ENCODE peak calls at places on chromosomes 2 and 18, in seven cellular contexts. P is GOT3; S is stimulated activated CD4-positive, alpha-beta T cell treated with anti-CD3 and anti-CD28 coated beads, Interleukin-2, amount 100 ng/mL, for 48 hours; G is CD8-positive, alpha-beta memory T cell; F is NCI-H82; B is lower lobe of right lung; Z is ACHN. C is an unnamed sample.

GRCh38 chr18:40868110-40868858 is 1086.8 kb upstream of the PIK3C3 start:
- DNase-seq in F (no peak), Z (peak; percentile 11), G (no peak), S (no peak), B (no peak), P (no peak), C (peak; percentile 8)

GRCh38 chr2:20108655-20109396 is 57.4 kb upstream of the LAPTM4A start:
- DNase-seq in Z (peak; percentile 26), B (no peak), S (no peak), G (no peak), P (no peak), F (no peak), C (no peak)

GRCh38 chr2:70094171-70094977 is 7.1 kb downstream of the PCBP1 start:
- DNase-seq in G (no peak), Z (no peak), F (no peak), B (no peak), P (no peak), S (no peak), C (no peak)

GRCh38 chr18:46320928-46321855 is 217.0 kb downstream of the HAUS1 start:
- DNase-seq in P (no peak), Z (peak; percentile 91), G (no peak), B (no peak), S (no peak), F (no peak), C (peak; percentile 69)

GRCh38 chr2:37456479-37456878 is 112.0 kb downstream of the QPCT start:
- DNase-seq in S (no peak), G (peak; percentile 64), Z (no peak), F (peak; percentile 28), P (no peak), B (no peak), C (no peak)

GRCh38 chr2:184554736-184555135 is 43.6 kb upstream of the ZNF804A start:
- DNase-seq in S (no peak), B (no peak), Z (no peak), G (no peak), P (no peak), F (no peak), C (no peak)

GRCh38 chr2:74440378-74441110 is 1.2 kb downstream of the RTKN start:
- DNase-seq in P (peak; percentile 34), Z (peak; percentile 86), B (peak; percentile 87), S (no peak), F (peak; percentile 94), G (no peak), C (peak; percentile 94)

GRCh38 chr2:158728422-158728821 is 66.7 kb upstream of the DAPL1 start:
- DNase-seq in F (no peak), P (no peak), Z (no peak), B (no peak), G (no peak), S (no peak), C (no peak)

GRCh38 chr18:22509423-22509822 is 91.7 kb upstream of the CTAGE1 start:
- DNase-seq in G (no peak), Z (no peak), P (no peak), S (no peak), B (no peak), F (no peak), C (no peak)

GRCh38 chr2:44100351-44100750 is 68.3 kb upstream of the PPM1B start:
- DNase-seq in P (peak; percentile 13), S (no peak), F (peak; percentile 65), B (peak; percentile 58), Z (peak; percentile 91), G (no peak), C (peak; percentile 84)

GRCh38 chr2:82731824-82732223 is 1727.3 kb downstream of the SUCLG1 start:
- DNase-seq in B (no peak), Z (no peak), S (no peak), F (no peak), P (no peak), G (no peak), C (no peak)

GRCh38 chr2:242040303-242040655 is 170.8 kb downstream of the RTP5 start:
- DNase-seq in B (no peak), Z (no peak), P (no peak), S (no peak), F (no peak), G (no peak), C (no peak)

GRCh38 chr2:101125374-101125773 is 25.8 kb downstream of the TBC1D8 start:
- DNase-seq in F (no peak), S (no peak), B (no peak), P (no peak), Z (peak; percentile 77), G (no peak), C (peak; percentile 63)

GRCh38 chr2:221767106-221767878 is 195.2 kb upstream of the EPHA4 start:
- DNase-seq in P (no peak), G (no peak), B (no peak), F (no peak), Z (no peak), S (no peak), C (no peak)

GRCh38 chr2:36620321-36620720 is 22.4 kb upstream of the FEZ2 start:
- DNase-seq in B (no peak), F (no peak), G (no peak), S (no peak), P (no peak), Z (no peak), C (no peak)

GRCh38 chr2:60633615-60634014 is 80.2 kb upstream of the BCL11A start:
- DNase-seq in P (no peak), B (no peak), Z (no peak), S (no peak), F (no peak), G (no peak), C (no peak)

GRCh38 chr2:225660262-225661091 is 261.0 kb downstream of the NYAP2 start:
- DNase-seq in P (no peak), Z (peak; percentile 67), S (peak; percentile 79), B (peak; percentile 76), F (peak; percentile 85), G (peak; percentile 70), C (peak; percentile 31)

GRCh38 chr2:118457956-118458355 is 369.7 kb downstream of the INSIG2 start:
- DNase-seq in S (no peak), P (no peak), G (no peak), F (no peak), B (no peak), Z (no peak), C (no peak)

GRCh38 chr2:26584656-26585055 is 56.5 kb downstream of the CIB4 start:
- DNase-seq in G (no peak), F (no peak), B (no peak), S (no peak), Z (no peak), P (no peak), C (no peak)

GRCh38 chr2:16142383-16143361 is 202.3 kb downstream of the MYCN start:
- DNase-seq in P (no peak), S (no peak), G (no peak), F (no peak), Z (no peak), B (no peak), C (peak; percentile 43)

GRCh38 chr2:182422864-182423263 is 4.0 kb downstream of the PDE1A start:
- DNase-seq in B (no peak), S (no peak), G (no peak), Z (no peak), F (no peak), P (no peak), C (no peak)

GRCh38 chr2:195535911-195536522 is 121.0 kb upstream of the SLC39A10 start:
- DNase-seq in S (peak; percentile 44), Z (no peak), B (peak; percentile 76), P (no peak), F (no peak), G (peak; percentile 86), C (peak; percentile 52)

GRCh38 chr2:42048318-42049251 is 764 bp downstream of the PKDCC start:
- DNase-seq in F (peak; percentile 44), G (no peak), B (no peak), S (no peak), Z (peak; percentile 16), P (no peak), C (no peak)

GRCh38 chr2:225468131-225468530 is 68.6 kb downstream of the NYAP2 start:
- DNase-seq in B (no peak), S (no peak), Z (no peak), F (no peak), P (no peak), G (no peak), C (no peak)

GRCh38 chr2:37679072-37679695 is 7.7 kb upstream of the CDC42EP3 start:
- DNase-seq in B (no peak), Z (no peak), P (no peak), G (no peak), F (no peak), S (no peak), C (no peak)

GRCh38 chr2:61949458-61950107 is 44.1 kb downstream of the COMMD1 start:
- DNase-seq in B (no peak), S (no peak), F (no peak), P (no peak), Z (no peak), G (no peak), C (no peak)

GRCh38 chr2:240233891-240234502 is 93.5 kb upstream of the OTOS start:
- DNase-seq in P (no peak), G (peak; percentile 36), B (peak; percentile 57), S (no peak), Z (no peak), F (no peak), C (no peak)

GRCh38 chr2:121777699-121778058 is 22.2 kb downstream of the TSN start:
- DNase-seq in S (no peak), G (no peak), P (no peak), F (no peak), Z (no peak), B (no peak), C (peak; percentile 12)

GRCh38 chr2:1538663-1539062 is 125.4 kb downstream of the TPO start:
- DNase-seq in P (no peak), F (peak; percentile 30), B (no peak), Z (peak; percentile 64), G (no peak), S (no peak), C (peak; percentile 48)

GRCh38 chr2:238449909-238450417 is 23.2 kb downstream of the ASB1 start:
- DNase-seq in P (no peak), B (peak; percentile 72), G (no peak), Z (no peak), F (no peak), S (no peak), C (no peak)

GRCh38 chr2:162153608-162154224 is 1.7 kb upstream of the GCG start:
- DNase-seq in P (no peak), B (no peak), Z (peak; percentile 82), S (peak; percentile 55), G (peak; percentile 63), F (peak; percentile 86), C (peak; percentile 64)